ENCODE peak calls at places on chromosomes 1 and 21, in nine cellular contexts. Q is transverse colon, N is stomach, K is prostate gland, Z is suprapubic skin, W is Panc1, D is HepG2, A is GM23338, F is sigmoid colon. Y is an unnamed sample.

GRCh38 chr21:45894107-45894810 is 87.3 kb upstream of the COL6A1 start:
- DNase-seq in Q (peak), N (no peak), K (no peak), Z (no peak), W (no peak), D (no peak), A (no peak), F (peak), Y (peak)

GRCh38 chr1:64387382-64388066 is 82.4 kb upstream of the CACHD1 start:
- DNase-seq in Q (no peak), N (no peak), K (no peak), Z (no peak), W (no peak), D (no peak), A (no peak), F (no peak), Y (no peak)

GRCh38 chr1:87393437-87394085 is 64.9 kb downstream of the LMO4 start:
- DNase-seq in Q (no peak), N (no peak), K (no peak), Z (no peak), W (no peak), D (no peak), A (no peak), F (no peak), Y (no peak)

GRCh38 chr21:29647353-29647781 is 292.4 kb downstream of the GRIK1 start:
- DNase-seq in Q (no peak), N (no peak), K (no peak), Z (no peak), W (no peak), D (no peak), A (no peak), F (no peak), Y (no peak)

GRCh38 chr1:10339815-10340214 is 59.0 kb upstream of the PGD start:
- DNase-seq in Q (peak), N (peak), K (no peak), Z (no peak), W (no peak), D (no peak), A (peak), F (no peak), Y (no peak)

GRCh38 chr1:46137901-46138300 is 5.5 kb upstream of the PIK3R3 start:
- DNase-seq in Q (no peak), N (no peak), K (no peak), Z (no peak), W (no peak), D (no peak), A (no peak), F (no peak), Y (no peak)

GRCh38 chr21:43926196-43926595 is 61.2 kb downstream of the AGPAT3 start:
- DNase-seq in Q (no peak), N (no peak), K (no peak), Z (no peak), W (no peak), D (no peak), A (no peak), F (no peak), Y (no peak)

GRCh38 chr1:206734499-206735142 is 36.0 kb upstream of the IL19 start:
- DNase-seq in Q (peak), N (peak), K (no peak), Z (no peak), W (peak), D (no peak), A (peak), F (peak), Y (peak)

GRCh38 chr21:43979654-43980053 is 32.5 kb upstream of the TRAPPC10 start:
- DNase-seq in Q (no peak), N (no peak), K (no peak), Z (no peak), W (no peak), D (no peak), A (no peak), F (no peak), Y (no peak)

GRCh38 chr1:201461783-201462441 is 7.1 kb downstream of the PHLDA3 start:
- DNase-seq in Q (peak), N (peak), K (peak), Z (peak), W (peak), D (peak), A (no peak), F (peak), Y (peak)

GRCh38 chr1:25885602-25886001 is 10.1 kb upstream of the PAQR7 start:
- DNase-seq in Q (no peak), N (no peak), K (no peak), Z (no peak), W (no peak), D (no peak), A (no peak), F (no peak), Y (peak)

GRCh38 chr1:39212499-39212898 is 8.0 kb downstream of the MACF1 start:
- DNase-seq in Q (no peak), N (no peak), K (no peak), Z (no peak), W (no peak), D (no peak), A (no peak), F (no peak), Y (no peak)

GRCh38 chr1:17893891-17894631 is 138.9 kb downstream of the ACTL8 start:
- DNase-seq in Q (no peak), N (no peak), K (no peak), Z (peak), W (no peak), D (no peak), A (no peak), F (no peak), Y (peak)

GRCh38 chr1:47031585-47031984 is 8.1 kb downstream of the CYP4X1 start:
- DNase-seq in Q (no peak), N (no peak), K (no peak), Z (no peak), W (no peak), D (no peak), A (no peak), F (no peak), Y (no peak)

GRCh38 chr1:162305969-162306368 is 70.7 kb downstream of the SPATA46 start:
- DNase-seq in Q (no peak), N (no peak), K (no peak), Z (no peak), W (no peak), D (peak), A (no peak), F (no peak), Y (no peak)

GRCh38 chr1:39396671-39397070 is 94.8 kb upstream of the BMP8A start:
- DNase-seq in Q (no peak), N (no peak), K (no peak), Z (no peak), W (no peak), D (no peak), A (no peak), F (no peak), Y (no peak)

GRCh38 chr1:243394610-243395490 is 139.0 kb downstream of the SDCCAG8 start:
- DNase-seq in Q (no peak), N (no peak), K (no peak), Z (no peak), W (no peak), D (no peak), A (no peak), F (no peak), Y (no peak)

GRCh38 chr1:232694475-232694874 is 64.5 kb upstream of the SIPA1L2 start:
- DNase-seq in Q (no peak), N (no peak), K (no peak), Z (no peak), W (no peak), D (no peak), A (no peak), F (no peak), Y (no peak)

GRCh38 chr1:33654267-33654832 is 181.9 kb downstream of the ZSCAN20 start:
- DNase-seq in Q (no peak), N (no peak), K (no peak), Z (no peak), W (no peak), D (no peak), A (peak), F (no peak), Y (no peak)
- TF ChIP-seq CTCF in Q (no peak), N (no peak), K (no peak), Z (no peak), W (peak), D (peak), A (peak), F (peak), Y (no peak)

GRCh38 chr1:19414490-19414889 is 70.8 kb downstream of the CAPZB start:
- DNase-seq in Q (no peak), N (no peak), K (no peak), Z (no peak), W (no peak), D (no peak), A (no peak), F (peak), Y (no peak)
- TF ChIP-seq POLR2AphosphoS5 in Q (peak), N (peak), K (peak), Z (no peak), W (no peak), D (no peak), A (no peak), F (peak), Y (no peak)

GRCh38 chr1:43910359-43910758 is 23.2 kb upstream of the ARTN start:
- DNase-seq in Q (no peak), N (no peak), K (no peak), Z (no peak), W (no peak), D (no peak), A (no peak), F (no peak), Y (no peak)

GRCh38 chr1:43904660-43905551 is 28.7 kb upstream of the ARTN start:
- DNase-seq in Q (no peak), N (no peak), K (no peak), Z (no peak), W (no peak), D (no peak), A (no peak), F (no peak), Y (no peak)

GRCh38 chr1:43912607-43913006 is 21.0 kb upstream of the ARTN start:
- DNase-seq in Q (peak), N (no peak), K (peak), Z (no peak), W (no peak), D (no peak), A (peak), F (peak), Y (no peak)

GRCh38 chr1:43908226-43908625 is 25.4 kb upstream of the ARTN start:
- DNase-seq in Q (no peak), N (no peak), K (no peak), Z (no peak), W (no peak), D (no peak), A (no peak), F (no peak), Y (no peak)

DNA sequence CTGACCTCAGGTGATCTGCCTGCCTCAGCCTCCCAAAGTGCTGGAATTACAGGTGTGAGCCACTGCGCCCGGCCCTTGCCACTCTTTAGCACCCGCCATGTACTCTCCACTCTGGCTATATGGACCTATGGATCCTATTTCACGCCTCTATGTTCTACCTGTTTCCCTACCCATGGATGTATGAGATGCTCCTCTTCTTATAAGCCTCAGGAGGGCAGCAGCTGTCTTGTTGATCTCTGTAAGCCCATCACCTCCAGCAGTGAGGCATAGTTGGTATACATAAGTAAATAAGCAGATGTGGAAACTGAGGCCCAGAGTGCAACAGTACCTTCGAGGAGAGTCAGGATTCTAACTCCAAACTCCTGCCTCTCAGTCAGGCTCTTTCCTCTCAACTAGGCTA is 24.7 kb upstream of the ARTN start:
- DNase-seq in Q (no peak), N (no peak), K (no peak), Z (no peak), W (no peak), D (no peak), A (peak), F (peak), Y (no peak)
- TF ChIP-seq CTCF in Q (no peak), N (no peak), K (no peak), Z (no peak), W (no peak), D (peak), A (peak), F (no peak), Y (no peak)

GRCh38 chr1:31394628-31395193 is 18.3 kb upstream of the SERINC2 start:
- DNase-seq in Q (peak), N (peak), K (peak), Z (peak), W (peak), D (peak), A (peak), F (peak), Y (peak)
- TF ChIP-seq POLR2AphosphoS5 in Q (no peak), N (no peak), K (peak), Z (no peak), W (no peak), D (no peak), A (no peak), F (peak), Y (peak)

GRCh38 chr1:29860681-29861080 is 624.4 kb downstream of the PTPRU start:
- DNase-seq in Q (no peak), N (no peak), K (no peak), Z (no peak), W (no peak), D (no peak), A (no peak), F (no peak), Y (no peak)
- TF ChIP-seq CTCF in Q (no peak), N (no peak), K (no peak), Z (no peak), W (no peak), D (no peak), A (no peak), F (no peak), Y (no peak)

GRCh38 chr1:234397732-234398131 is 24.5 kb downstream of the COA6 start:
- DNase-seq in Q (no peak), N (no peak), K (no peak), Z (no peak), W (no peak), D (no peak), A (no peak), F (no peak), Y (no peak)

GRCh38 chr1:234400773-234401172 is 27.5 kb downstream of the COA6 start:
- DNase-seq in Q (no peak), N (no peak), K (no peak), Z (no peak), W (no peak), D (no peak), A (no peak), F (no peak), Y (no peak)

GRCh38 chr1:234401658-234402057 is 28.4 kb downstream of the COA6 start:
- DNase-seq in Q (no peak), N (no peak), K (no peak), Z (no peak), W (no peak), D (no peak), A (no peak), F (no peak), Y (no peak)

GRCh38 chr1:234396871-234397270 is 23.6 kb downstream of the COA6 start:
- DNase-seq in Q (no peak), N (no peak), K (no peak), Z (no peak), W (no peak), D (no peak), A (no peak), F (no peak), Y (no peak)

DNA sequence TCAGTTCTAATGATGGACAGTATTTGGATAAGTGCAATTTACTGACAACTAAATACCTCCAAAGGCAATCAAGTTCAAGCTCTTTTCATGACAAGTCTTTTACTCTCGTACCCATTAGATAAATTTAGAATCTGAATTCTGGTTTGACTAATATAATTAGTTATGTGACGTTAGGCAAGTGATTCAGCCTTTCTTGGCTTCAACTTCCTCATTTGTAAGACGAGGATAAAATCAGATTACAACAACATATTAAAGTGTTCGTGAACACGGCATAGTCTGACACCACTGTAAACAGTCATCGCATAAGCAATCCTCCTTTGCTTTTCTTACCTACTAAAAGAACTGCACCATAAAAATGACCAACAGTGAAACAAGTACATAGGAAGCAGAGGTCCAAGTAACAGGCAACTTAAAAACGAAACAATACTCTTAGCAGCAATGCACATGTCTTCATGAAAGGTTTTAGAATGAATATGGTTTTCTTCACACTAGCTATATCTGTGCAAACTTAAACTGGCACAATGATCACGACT is 25.7 kb downstream of the COA6 start:
- DNase-seq in Q (no peak), N (no peak), K (no peak), Z (no peak), W (no peak), D (no peak), A (no peak), F (no peak), Y (no peak)
- TF ChIP-seq POLR2AphosphoS5 in Q (no peak), N (no peak), K (no peak), Z (no peak), W (no peak), D (no peak), A (no peak), F (no peak), Y (no peak)

DNA sequence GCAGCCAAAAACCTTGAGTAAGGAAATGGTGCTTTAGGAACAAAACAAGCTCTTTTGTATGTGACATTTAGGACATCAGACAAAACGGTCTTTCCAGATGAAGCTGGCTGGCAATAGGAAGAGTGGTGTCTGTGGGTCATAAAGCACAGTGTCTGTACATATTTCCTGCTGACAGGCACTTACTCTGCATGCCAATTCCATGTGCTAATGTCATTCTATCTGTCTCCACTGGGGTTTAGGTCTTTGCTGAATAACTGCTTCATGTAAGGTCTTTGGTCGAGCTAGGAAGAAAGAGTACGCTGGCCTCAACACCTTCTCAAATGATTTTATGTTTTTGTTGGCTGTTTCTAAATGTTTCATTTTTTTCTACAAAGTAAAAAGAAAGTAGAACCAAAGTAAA is 163.5 kb downstream of the BRINP2 start:
- DNase-seq in Q (no peak), N (no peak), K (no peak), Z (no peak), W (no peak), D (no peak), A (no peak), F (no peak), Y (no peak)
- TF ChIP-seq CTCF in Q (peak), N (no peak), K (no peak), Z (no peak), W (no peak), D (no peak), A (no peak), F (no peak), Y (no peak)

DNA sequence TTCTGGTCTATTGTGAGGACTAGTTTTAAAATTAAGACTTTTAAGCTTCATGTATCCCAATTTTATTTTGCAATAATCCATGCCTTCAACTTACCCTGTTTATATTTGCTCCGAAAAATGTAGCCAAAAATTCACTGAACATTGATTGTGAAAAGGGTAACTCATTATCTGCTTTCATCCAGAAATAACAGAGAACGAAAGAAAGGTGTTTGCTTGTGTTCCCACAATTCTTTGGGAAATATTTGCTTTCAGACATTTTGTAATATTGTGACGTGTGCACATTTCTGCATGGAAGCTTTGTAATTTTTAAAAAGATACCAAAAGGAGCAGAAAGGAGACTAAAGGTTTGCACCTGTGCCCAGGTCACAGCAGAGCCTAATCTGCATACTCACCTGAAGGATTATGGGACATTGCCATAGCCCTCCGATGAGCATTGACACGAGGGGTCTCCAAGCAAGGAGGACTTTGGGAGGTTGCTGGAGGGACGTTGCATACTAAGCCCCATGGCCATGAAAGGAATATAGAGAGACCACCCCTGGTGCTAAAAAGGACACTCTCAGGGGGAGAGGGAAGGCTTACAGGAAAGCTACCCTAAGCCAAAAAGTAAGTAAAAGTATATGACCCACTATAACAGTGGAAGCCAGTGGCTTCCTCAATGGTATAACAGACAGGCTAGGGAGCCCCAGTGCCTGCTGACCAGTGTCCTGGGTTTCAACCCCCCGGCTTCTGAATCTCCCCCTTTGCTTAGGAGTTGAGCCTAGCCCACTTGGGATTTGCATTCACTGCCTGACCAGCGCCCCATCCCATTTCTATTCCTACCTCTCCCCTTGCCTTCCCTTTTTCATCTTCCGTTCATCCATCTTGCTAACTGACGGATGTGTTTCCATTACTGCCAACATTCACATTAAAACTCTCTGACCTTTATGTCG is 148.6 kb upstream of the ZC3H12A start:
- DNase-seq in Q (no peak), N (no peak), K (no peak), Z (no peak), W (no peak), D (no peak), A (peak), F (no peak), Y (no peak)
- TF ChIP-seq POLR2AphosphoS5 in Q (no peak), N (no peak), K (no peak), Z (no peak), W (peak), D (no peak), A (peak), F (no peak), Y (no peak)

GRCh38 chr1:30840904-30841598 is 67.5 kb downstream of the SDC3 start:
- DNase-seq in Q (no peak), N (peak), K (no peak), Z (no peak), W (no peak), D (no peak), A (peak), F (no peak), Y (no peak)
- TF ChIP-seq CTCF in Q (no peak), N (no peak), K (no peak), Z (no peak), W (no peak), D (no peak), A (no peak), F (no peak), Y (no peak)

Y was measured in spleen.